ENCODE peak calls at places on chromosomes 1 and 21, in nine cellular contexts. G, X, H, C, N, F, U, B and I are unnamed samples.
A peak's percentile ranks its signal among the peaks of the same experiment; 100 is the strongest.

GRCh38 chr1:14881775-14882672 is 271.5 kb upstream of the TMEM51 start:
- DNase-seq in F (no peak), H (no peak), G (no peak), B (no peak), U (no peak), C (no peak), X (no peak), N (peak; percentile 31), I (no peak)

GRCh38 chr1:30888975-30889374 is 19.6 kb downstream of the SDC3 start:
- DNase-seq in N (no peak), B (no peak), X (no peak), G (no peak), F (no peak), U (no peak), H (no peak), C (no peak), I (no peak)

GRCh38 chr1:36508257-36508656 is 25.5 kb upstream of the CSF3R start:
- DNase-seq in X (no peak), F (no peak), C (no peak), H (no peak), G (no peak), N (no peak), U (no peak), B (no peak), I (no peak)

GRCh38 chr1:32372149-32372756 is 9.9 kb downstream of the TSSK3 start:
- DNase-seq in B (no peak), N (no peak), G (peak; percentile 19), H (peak; percentile 43), F (no peak), C (no peak), U (no peak), X (no peak), I (no peak)

GRCh38 chr1:6872573-6873261 is 87.5 kb downstream of the CAMTA1 start:
- DNase-seq in X (no peak), G (no peak), U (no peak), F (no peak), C (no peak), H (no peak), B (peak; percentile 40), N (no peak), I (no peak)

GRCh38 chr1:151142411-151143056 is 3.9 kb downstream of the SEMA6C start:
- DNase-seq in B (no peak), H (no peak), X (no peak), N (no peak), G (no peak), C (peak; percentile 30), U (no peak), F (no peak), I (no peak)

GRCh38 chr1:43235451-43236121 is 34.2 kb upstream of the TMEM125 start:
- DNase-seq in G (no peak), B (no peak), U (no peak), C (no peak), N (no peak), F (no peak), X (no peak), H (no peak), I (no peak)

GRCh38 chr1:147719029-147719703 is 41.2 kb downstream of the GJA5 start:
- DNase-seq in G (no peak), C (peak; percentile 28), X (no peak), U (no peak), H (no peak), F (no peak), N (no peak), B (peak; percentile 3), I (no peak)

GRCh38 chr1:37473431-37474050 is 839 bp upstream of the ZC3H12A start:
- DNase-seq in U (peak; percentile 21), X (peak; percentile 30), B (peak; percentile 61), H (no peak), F (no peak), N (peak; percentile 43), C (no peak), G (no peak), I (no peak)

GRCh38 chr21:17693801-17694200 is 81.1 kb upstream of the BTG3 start:
- DNase-seq in F (no peak), C (no peak), X (no peak), U (no peak), G (no peak), H (no peak), B (no peak), N (no peak), I (no peak)

GRCh38 chr1:29682918-29683314 is 446.6 kb downstream of the PTPRU start:
- DNase-seq in X (no peak), N (peak; percentile 55), B (no peak), H (no peak), C (peak; percentile 85), F (no peak), G (no peak), U (no peak), I (peak; percentile 66)

GRCh38 chr1:228364706-228365213 is 41.9 kb downstream of the TRIM11 start:
- DNase-seq in C (no peak), B (no peak), G (no peak), H (no peak), F (no peak), U (no peak), N (no peak), X (peak; percentile 15), I (no peak)

GRCh38 chr1:193308438-193308837 is 122.0 kb upstream of the B3GALT2 start:
- DNase-seq in F (no peak), N (peak; percentile 6), U (no peak), X (no peak), C (peak; percentile 19), B (no peak), G (no peak), H (no peak), I (no peak)

GRCh38 chr1:228339766-228340685 is 66.6 kb downstream of the TRIM11 start:
- DNase-seq in B (no peak), X (peak; percentile 10), F (no peak), G (no peak), N (no peak), C (no peak), H (peak; percentile 5), U (no peak), I (peak; percentile 80)

GRCh38 chr1:206672844-206673758 is 11.6 kb upstream of the MAPKAPK2 start:
- DNase-seq in X (no peak), H (no peak), B (peak; percentile 68), F (no peak), U (no peak), C (no peak), G (no peak), N (no peak), I (no peak)

GRCh38 chr1:173868266-173869107 is at the start of gene ZBTB37:
- DNase-seq in B (no peak), C (peak; percentile 72), X (peak; percentile 72), G (peak; percentile 83), N (peak; percentile 96), F (peak; percentile 79), U (peak; percentile 81), H (peak; percentile 91), I (peak; percentile 92)

GRCh38 chr1:26693557-26694184 is 2.1 kb upstream of the ARID1A start:
- DNase-seq in N (no peak), X (no peak), F (no peak), G (no peak), U (no peak), H (no peak), C (no peak), B (no peak), I (peak; percentile 62)

GRCh38 chr1:150968491-150968890 is 6.1 kb downstream of the CERS2 start:
- DNase-seq in X (no peak), H (no peak), C (no peak), N (no peak), F (no peak), B (no peak), G (no peak), U (no peak), I (no peak)

GRCh38 chr1:160109686-160110085 is 5.9 kb upstream of the ATP1A2 start:
- DNase-seq in F (no peak), G (no peak), X (no peak), U (no peak), B (no peak), H (no peak), C (no peak), N (no peak), I (no peak)

GRCh38 chr1:59350521-59350920 is 53.6 kb downstream of the FGGY start:
- DNase-seq in G (no peak), F (no peak), H (no peak), B (no peak), C (no peak), U (no peak), X (no peak), N (no peak), I (no peak)

GRCh38 chr1:164726235-164726634 is 167.3 kb downstream of the PBX1 start:
- DNase-seq in H (no peak), C (no peak), N (no peak), G (no peak), X (no peak), U (peak; percentile 73), B (peak; percentile 96), F (no peak), I (no peak)

GRCh38 chr21:43341349-43342163 is 85.4 kb downstream of the SIK1 start:
- DNase-seq in F (no peak), B (peak; percentile 36), X (no peak), N (no peak), H (no peak), C (no peak), G (no peak), U (no peak), I (no peak)

GRCh38 chr1:220786337-220787068 is at the start of gene MTARC1:
- DNase-seq in G (no peak), U (peak; percentile 84), H (no peak), B (peak; percentile 38), C (peak; percentile 66), F (peak; percentile 46), N (peak; percentile 74), X (no peak), I (peak; percentile 82)

GRCh38 chr1:224245188-224245587 is 62.1 kb downstream of the DEGS1 start:
- DNase-seq in X (peak; percentile 68), B (peak; percentile 30), N (no peak), F (no peak), U (no peak), H (no peak), C (peak; percentile 90), G (peak; percentile 4), I (no peak)

GRCh38 chr1:164771568-164772350 is 212.8 kb downstream of the PBX1 start:
- DNase-seq in F (no peak), G (no peak), U (peak; percentile 41), C (no peak), X (no peak), N (peak; percentile 86), H (no peak), B (peak; percentile 71), I (no peak)

GRCh38 chr1:13617108-13617507 is 33.5 kb downstream of the PDPN start:
- DNase-seq in C (no peak), G (no peak), B (peak; percentile 19), U (no peak), N (peak; percentile 34), F (no peak), X (no peak), H (no peak), I (no peak)

GRCh38 chr1:112618721-112619517 is at the start of gene ST7L:
- DNase-seq in F (peak; percentile 45), C (peak; percentile 61), B (peak; percentile 70), N (peak; percentile 79), H (peak; percentile 50), U (peak; percentile 82), G (peak; percentile 49), X (peak; percentile 78), I (peak; percentile 88)

GRCh38 chr1:84122780-84123382 is 21.2 kb upstream of the PRKACB start:
- DNase-seq in H (no peak), B (peak; percentile 80), U (peak; percentile 44), F (peak; percentile 9), C (peak; percentile 53), G (peak; percentile 25), N (peak; percentile 68), X (peak; percentile 55), I (no peak)

GRCh38 chr1:203450016-203450415 is 25.6 kb upstream of the PRELP start:
- DNase-seq in C (no peak), F (no peak), B (no peak), G (no peak), N (no peak), U (no peak), H (no peak), X (no peak), I (no peak)

GRCh38 chr1:42679364-42679983 is 2.7 kb upstream of the YBX1 start:
- DNase-seq in X (no peak), F (no peak), U (peak; percentile 30), H (no peak), C (no peak), N (no peak), G (no peak), B (peak; percentile 74), I (no peak)